ENCODE peak calls at places on chromosomes 4 and X, in ten cellular contexts. One of them, this sample, is unnamed.

GRCh38 chr4:40321671-40322131 is 13.4 kb upstream of the CHRNA9 start:
- DNase-seq in prostate gland: no peak
- DNase-seq in sigmoid colon: no peak
- DNase-seq in breast epithelium: no peak
- DNase-seq in HepG2: no peak
- DNase-seq in stomach: no peak
- DNase-seq in upper lobe of left lung: no peak
- DNase-seq in suprapubic skin: no peak
- DNase-seq in K562: no peak
- DNase-seq in HCT116: no peak
- DNase-seq in this sample: no peak

GRCh38 chr4:183770900-183771299 is 111.8 kb downstream of the TRAPPC11 start:
- DNase-seq in prostate gland: no peak
- DNase-seq in sigmoid colon: no peak
- DNase-seq in breast epithelium: no peak
- DNase-seq in HepG2: no peak
- DNase-seq in stomach: no peak
- DNase-seq in upper lobe of left lung: no peak
- DNase-seq in suprapubic skin: no peak
- DNase-seq in K562: no peak
- DNase-seq in HCT116: no peak
- DNase-seq in this sample: no peak

GRCh38 chrX:255923-256331 is 25.3 kb upstream of the PLCXD1 start:
- DNase-seq in prostate gland: no peak
- DNase-seq in sigmoid colon: no peak
- DNase-seq in breast epithelium: no peak
- DNase-seq in HepG2: no peak
- DNase-seq in stomach: peak
- DNase-seq in upper lobe of left lung: no peak
- DNase-seq in suprapubic skin: no peak
- DNase-seq in K562: no peak
- DNase-seq in HCT116: no peak
- DNase-seq in this sample: no peak

GRCh38 chrX:8179653-8180052 is 8.6 kb upstream of the VCX2 start:
- DNase-seq in prostate gland: no peak
- DNase-seq in sigmoid colon: no peak
- DNase-seq in breast epithelium: no peak
- DNase-seq in HepG2: no peak
- DNase-seq in stomach: no peak
- DNase-seq in upper lobe of left lung: no peak
- DNase-seq in suprapubic skin: no peak
- DNase-seq in K562: no peak
- DNase-seq in HCT116: no peak
- DNase-seq in this sample: no peak

GRCh38 chr4:2246384-2247127 is 4.6 kb upstream of the HAUS3 start:
- DNase-seq in prostate gland: no peak
- DNase-seq in sigmoid colon: no peak
- DNase-seq in breast epithelium: no peak
- DNase-seq in HepG2: no peak
- DNase-seq in stomach: no peak
- DNase-seq in upper lobe of left lung: peak
- DNase-seq in suprapubic skin: peak
- DNase-seq in K562: no peak
- DNase-seq in HCT116: no peak
- DNase-seq in this sample: no peak

GRCh38 chr4:163161536-163162205 is 5.0 kb downstream of the NAF1 start:
- DNase-seq in prostate gland: no peak
- DNase-seq in sigmoid colon: no peak
- DNase-seq in breast epithelium: no peak
- DNase-seq in HepG2: peak
- DNase-seq in stomach: no peak
- DNase-seq in upper lobe of left lung: no peak
- DNase-seq in suprapubic skin: no peak
- DNase-seq in K562: no peak
- DNase-seq in HCT116: no peak
- DNase-seq in this sample: no peak

GRCh38 chr4:163330828-163331628 is 1.4 kb downstream of the NPY1R start:
- DNase-seq in prostate gland: no peak
- DNase-seq in sigmoid colon: no peak
- DNase-seq in breast epithelium: no peak
- DNase-seq in HepG2: no peak
- DNase-seq in stomach: no peak
- DNase-seq in upper lobe of left lung: no peak
- DNase-seq in suprapubic skin: no peak
- DNase-seq in K562: no peak
- DNase-seq in HCT116: no peak
- DNase-seq in this sample: peak

GRCh38 chrX:79270401-79270800 is 96.7 kb downstream of the ITM2A start:
- DNase-seq in prostate gland: no peak
- DNase-seq in sigmoid colon: no peak
- DNase-seq in breast epithelium: no peak
- DNase-seq in HepG2: no peak
- DNase-seq in stomach: peak
- DNase-seq in upper lobe of left lung: no peak
- DNase-seq in suprapubic skin: no peak
- DNase-seq in K562: peak
- DNase-seq in HCT116: no peak
- DNase-seq in this sample: peak

DNA sequence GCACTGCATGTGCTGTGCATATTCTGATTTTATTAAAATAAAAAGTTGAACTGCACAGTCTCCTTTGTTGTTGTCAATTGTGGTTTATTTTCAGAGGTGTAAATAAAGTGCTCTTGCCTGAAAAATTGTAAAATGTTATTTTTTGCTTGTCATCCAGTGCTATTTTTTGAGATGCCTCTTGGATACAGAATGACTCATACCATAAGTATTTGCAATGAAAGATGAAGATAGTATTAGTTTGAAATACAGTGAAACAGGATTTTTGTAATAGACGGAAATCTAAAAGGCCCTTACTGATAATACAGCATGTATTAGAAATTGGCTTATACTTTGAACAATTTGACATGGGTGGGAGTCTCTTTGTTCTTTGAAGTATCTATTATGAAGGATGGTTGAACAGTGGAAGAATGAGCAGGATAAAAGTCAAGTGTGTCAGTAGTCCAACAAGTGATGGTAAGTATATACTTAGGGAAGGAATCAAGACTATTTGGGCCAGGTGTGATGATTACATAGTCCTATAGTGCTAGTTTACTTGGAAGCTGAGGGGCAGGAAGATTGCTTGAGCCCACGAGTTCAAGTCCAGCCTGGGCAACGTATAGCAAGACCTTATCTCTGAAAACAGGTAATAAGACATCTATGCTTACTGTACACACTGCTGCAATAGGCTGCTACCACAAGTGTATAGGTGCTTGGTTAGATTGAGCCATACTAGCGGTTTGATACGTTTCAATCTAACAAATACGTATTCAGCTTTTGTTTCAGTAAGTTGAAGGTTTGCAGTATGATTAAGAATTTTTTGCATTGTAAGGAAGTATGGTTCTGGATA is 16.4 kb downstream of the DDX3X start:
- DNase-seq in prostate gland: no peak
- DNase-seq in sigmoid colon: no peak
- DNase-seq in breast epithelium: no peak
- DNase-seq in HepG2: no peak
- DNase-seq in stomach: no peak
- DNase-seq in upper lobe of left lung: no peak
- DNase-seq in suprapubic skin: no peak
- DNase-seq in K562: no peak
- DNase-seq in HCT116: no peak
- DNase-seq in this sample: no peak
- TF ChIP-seq POLR2AphosphoS5 in prostate gland: no peak
- TF ChIP-seq POLR2AphosphoS5 in sigmoid colon: no peak
- TF ChIP-seq POLR2AphosphoS5 in breast epithelium: no peak
- TF ChIP-seq POLR2AphosphoS5 in HepG2: peak
- TF ChIP-seq POLR2AphosphoS5 in stomach: no peak
- TF ChIP-seq POLR2AphosphoS5 in upper lobe of left lung: no peak
- TF ChIP-seq POLR2AphosphoS5 in suprapubic skin: no peak
- TF ChIP-seq POLR2AphosphoS5 in K562: peak
- TF ChIP-seq POLR2AphosphoS5 in HCT116: no peak
- TF ChIP-seq POLR2AphosphoS5 in this sample: no peak

GRCh38 chr4:16031554-16032381 is 52.1 kb downstream of the PROM1 start:
- DNase-seq in prostate gland: no peak
- DNase-seq in sigmoid colon: no peak
- DNase-seq in breast epithelium: no peak
- DNase-seq in HepG2: no peak
- DNase-seq in stomach: no peak
- DNase-seq in upper lobe of left lung: no peak
- DNase-seq in suprapubic skin: no peak
- DNase-seq in K562: no peak
- DNase-seq in HCT116: no peak
- DNase-seq in this sample: no peak

GRCh38 chr4:16034010-16034829 is 49.6 kb downstream of the PROM1 start:
- DNase-seq in prostate gland: no peak
- DNase-seq in sigmoid colon: no peak
- DNase-seq in breast epithelium: no peak
- DNase-seq in HepG2: peak
- DNase-seq in stomach: no peak
- DNase-seq in upper lobe of left lung: no peak
- DNase-seq in suprapubic skin: no peak
- DNase-seq in K562: no peak
- DNase-seq in HCT116: no peak
- DNase-seq in this sample: no peak

GRCh38 chr4:16032871-16033505 is 50.8 kb downstream of the PROM1 start:
- DNase-seq in prostate gland: no peak
- DNase-seq in sigmoid colon: no peak
- DNase-seq in breast epithelium: no peak
- DNase-seq in HepG2: no peak
- DNase-seq in stomach: no peak
- DNase-seq in upper lobe of left lung: no peak
- DNase-seq in suprapubic skin: no peak
- DNase-seq in K562: no peak
- DNase-seq in HCT116: no peak
- DNase-seq in this sample: no peak

GRCh38 chr4:16029886-16030285 is 53.9 kb downstream of the PROM1 start:
- DNase-seq in prostate gland: no peak
- DNase-seq in sigmoid colon: no peak
- DNase-seq in breast epithelium: no peak
- DNase-seq in HepG2: no peak
- DNase-seq in stomach: no peak
- DNase-seq in upper lobe of left lung: no peak
- DNase-seq in suprapubic skin: no peak
- DNase-seq in K562: no peak
- DNase-seq in HCT116: no peak
- DNase-seq in this sample: no peak

DNA sequence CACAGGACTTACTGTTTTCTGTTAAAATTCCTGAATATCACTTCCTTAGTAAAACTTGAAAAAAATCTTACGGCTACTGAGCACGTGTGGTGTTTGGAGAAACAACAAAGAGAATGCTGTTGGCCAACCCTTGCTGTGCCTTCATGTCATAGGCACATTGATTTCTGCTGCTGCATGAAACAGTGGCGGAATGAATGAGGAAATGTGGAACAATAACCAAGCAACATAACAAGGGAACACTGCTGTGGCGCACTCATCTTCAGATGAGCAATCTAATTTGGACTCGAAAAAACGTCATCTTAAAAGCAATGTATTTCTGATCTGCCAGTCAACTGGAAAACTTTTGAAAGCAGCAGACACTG is 51.5 kb downstream of the PROM1 start:
- DNase-seq in prostate gland: no peak
- DNase-seq in sigmoid colon: no peak
- DNase-seq in breast epithelium: no peak
- DNase-seq in HepG2: peak
- DNase-seq in stomach: no peak
- DNase-seq in upper lobe of left lung: no peak
- DNase-seq in suprapubic skin: no peak
- DNase-seq in K562: no peak
- DNase-seq in HCT116: no peak
- DNase-seq in this sample: no peak
- TF ChIP-seq POLR2A in prostate gland: no peak
- TF ChIP-seq POLR2A in sigmoid colon: no peak
- TF ChIP-seq POLR2A in breast epithelium: no peak
- TF ChIP-seq POLR2A in HepG2: no peak
- TF ChIP-seq POLR2A in stomach: no peak
- TF ChIP-seq POLR2A in upper lobe of left lung: no peak
- TF ChIP-seq POLR2A in suprapubic skin: no peak
- TF ChIP-seq POLR2A in K562: no peak
- TF ChIP-seq POLR2A in HCT116: no peak
- TF ChIP-seq POLR2A in this sample: no peak

GRCh38 chrX:44542567-44543325 is at the start of gene FUNDC1:
- DNase-seq in prostate gland: peak
- DNase-seq in sigmoid colon: peak
- DNase-seq in breast epithelium: peak
- DNase-seq in HepG2: peak
- DNase-seq in stomach: peak
- DNase-seq in upper lobe of left lung: peak
- DNase-seq in suprapubic skin: peak
- DNase-seq in K562: peak
- DNase-seq in HCT116: peak
- DNase-seq in this sample: peak
- TF ChIP-seq POLR2AphosphoS5 in prostate gland: peak
- TF ChIP-seq POLR2AphosphoS5 in sigmoid colon: peak
- TF ChIP-seq POLR2AphosphoS5 in breast epithelium: no peak
- TF ChIP-seq POLR2AphosphoS5 in HepG2: peak
- TF ChIP-seq POLR2AphosphoS5 in stomach: peak
- TF ChIP-seq POLR2AphosphoS5 in upper lobe of left lung: peak
- TF ChIP-seq POLR2AphosphoS5 in suprapubic skin: no peak
- TF ChIP-seq POLR2AphosphoS5 in K562: no peak
- TF ChIP-seq POLR2AphosphoS5 in HCT116: peak
- TF ChIP-seq POLR2AphosphoS5 in this sample: peak

GRCh38 chrX:3541336-3541735 is 172.1 kb downstream of the PRKX start:
- DNase-seq in prostate gland: no peak
- DNase-seq in sigmoid colon: no peak
- DNase-seq in breast epithelium: no peak
- DNase-seq in HepG2: no peak
- DNase-seq in stomach: no peak
- DNase-seq in upper lobe of left lung: no peak
- DNase-seq in suprapubic skin: no peak
- DNase-seq in K562: no peak
- DNase-seq in HCT116: no peak
- DNase-seq in this sample: no peak

GRCh38 chrX:3550160-3550765 is 163.2 kb downstream of the PRKX start:
- DNase-seq in prostate gland: no peak
- DNase-seq in sigmoid colon: no peak
- DNase-seq in breast epithelium: no peak
- DNase-seq in HepG2: no peak
- DNase-seq in stomach: no peak
- DNase-seq in upper lobe of left lung: no peak
- DNase-seq in suprapubic skin: no peak
- DNase-seq in K562: peak
- DNase-seq in HCT116: no peak
- DNase-seq in this sample: peak

GRCh38 chrX:3549442-3549875 is 164.0 kb downstream of the PRKX start:
- DNase-seq in prostate gland: no peak
- DNase-seq in sigmoid colon: no peak
- DNase-seq in breast epithelium: peak
- DNase-seq in HepG2: no peak
- DNase-seq in stomach: no peak
- DNase-seq in upper lobe of left lung: no peak
- DNase-seq in suprapubic skin: no peak
- DNase-seq in K562: no peak
- DNase-seq in HCT116: no peak
- DNase-seq in this sample: no peak

GRCh38 chrX:3548743-3549441 is 164.6 kb downstream of the PRKX start:
- DNase-seq in prostate gland: peak
- DNase-seq in sigmoid colon: no peak
- DNase-seq in breast epithelium: no peak
- DNase-seq in HepG2: peak
- DNase-seq in stomach: no peak
- DNase-seq in upper lobe of left lung: no peak
- DNase-seq in suprapubic skin: no peak
- DNase-seq in K562: no peak
- DNase-seq in HCT116: peak
- DNase-seq in this sample: no peak

DNA sequence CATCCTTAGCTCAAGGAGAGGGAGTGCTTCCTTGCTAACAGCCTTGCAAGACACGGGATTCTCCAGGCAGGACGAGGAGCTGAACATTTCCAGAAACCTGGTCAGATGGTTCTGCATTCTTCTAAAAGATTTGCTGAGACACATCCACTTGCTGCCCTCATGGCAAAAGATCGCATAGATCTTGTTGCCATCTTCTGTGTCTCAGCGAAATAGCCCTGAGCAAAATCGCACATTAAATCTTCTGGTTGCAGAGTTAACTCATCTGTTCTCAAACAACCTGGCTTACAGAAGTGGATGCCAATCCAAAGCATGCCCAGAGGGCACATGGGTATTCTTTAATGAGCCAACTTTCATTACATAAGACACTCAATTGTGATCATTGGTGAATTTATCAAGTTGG is 167.5 kb downstream of the PRKX start:
- DNase-seq in prostate gland: peak
- DNase-seq in sigmoid colon: no peak
- DNase-seq in breast epithelium: no peak
- DNase-seq in HepG2: no peak
- DNase-seq in stomach: no peak
- DNase-seq in upper lobe of left lung: no peak
- DNase-seq in suprapubic skin: no peak
- DNase-seq in K562: no peak
- DNase-seq in HCT116: no peak
- DNase-seq in this sample: no peak
- TF ChIP-seq POLR2A in prostate gland: no peak
- TF ChIP-seq POLR2A in sigmoid colon: no peak
- TF ChIP-seq POLR2A in breast epithelium: no peak
- TF ChIP-seq POLR2A in HepG2: no peak
- TF ChIP-seq POLR2A in stomach: no peak
- TF ChIP-seq POLR2A in upper lobe of left lung: no peak
- TF ChIP-seq POLR2A in suprapubic skin: no peak
- TF ChIP-seq POLR2A in K562: no peak
- TF ChIP-seq POLR2A in HCT116: no peak
- TF ChIP-seq POLR2A in this sample: no peak